ENCODE peak calls at places on chromosomes 5 and 9, in four cellular contexts. Q is colonic mucosa, W is mesenchymal stem cell, Z is mesendoderm. H is an unnamed sample.

GRCh38 chr9:79581388-79581787 is 9.6 kb downstream of the TLE4 start:
- DNase-seq in Q (peak; percentile 42), W (peak; percentile 68), Z (no peak), H (no peak)

GRCh38 chr5:59536875-59537274 is 356.7 kb downstream of the PDE4D start:
- DNase-seq in Q (no peak), W (no peak), Z (no peak), H (no peak)

GRCh38 chr9:95316794-95317118 is 753 bp downstream of the FANCC start:
- DNase-seq in Q (peak; percentile 88), W (peak; percentile 81), Z (peak; percentile 95), H (peak; percentile 76)

GRCh38 chr9:131701789-131702337 is 38.0 kb downstream of the RAPGEF1 start:
- DNase-seq in Q (no peak), W (peak; percentile 79), Z (peak; percentile 75), H (no peak)

GRCh38 chr5:168291961-168292782 is 727 bp downstream of the WWC1 start:
- DNase-seq in Q (peak; percentile 36), W (peak; percentile 25), Z (peak; percentile 73), H (no peak)

GRCh38 chr5:175521313-175521833 is 43.0 kb downstream of the SFXN1 start:
- DNase-seq in Q (no peak), W (no peak), Z (no peak), H (no peak)

GRCh38 chr9:136634904-136635303 is 27.8 kb upstream of the EGFL7 start:
- DNase-seq in Q (no peak), W (no peak), Z (no peak), H (peak; percentile 65)

GRCh38 chr5:87229780-87230179 is 37.9 kb upstream of the RASA1 start:
- DNase-seq in Q (no peak), W (no peak), Z (no peak), H (peak; percentile 63)

GRCh38 chr5:87844449-87844848 is 424.2 kb downstream of the TMEM161B start:
- DNase-seq in Q (no peak), W (no peak), Z (peak; percentile 4), H (peak; percentile 31)

GRCh38 chr9:14096182-14096922 is 217.6 kb downstream of the NFIB start:
- DNase-seq in Q (no peak), W (peak; percentile 96), Z (peak; percentile 96), H (no peak)

GRCh38 chr9:122261469-122261881 is 3.2 kb downstream of the RBM18 start:
- DNase-seq in Q (peak; percentile 87), W (peak; percentile 76), Z (no peak), H (peak; percentile 77)

GRCh38 chr5:108810717-108811116 is 63.0 kb downstream of the FER start:
- DNase-seq in Q (no peak), W (no peak), Z (no peak), H (no peak)

GRCh38 chr5:170296935-170297588 is 515 bp downstream of the LCP2 start:
- DNase-seq in Q (no peak), W (no peak), Z (no peak), H (no peak)

GRCh38 chr5:113378960-113379541 is 55.7 kb downstream of the TSSK1B start:
- DNase-seq in Q (peak; percentile 59), W (peak; percentile 72), Z (peak; percentile 79), H (peak; percentile 77)

GRCh38 chr5:150556859-150557506 is 49.1 kb downstream of the NDST1 start:
- DNase-seq in Q (no peak), W (no peak), Z (no peak), H (no peak)
- H3K9ac ChIP-seq in Q (no peak overlapping the region), W (peak overlapping the region; percentile 26), Z (no peak overlapping the region), H (no peak overlapping the region)

DNA sequence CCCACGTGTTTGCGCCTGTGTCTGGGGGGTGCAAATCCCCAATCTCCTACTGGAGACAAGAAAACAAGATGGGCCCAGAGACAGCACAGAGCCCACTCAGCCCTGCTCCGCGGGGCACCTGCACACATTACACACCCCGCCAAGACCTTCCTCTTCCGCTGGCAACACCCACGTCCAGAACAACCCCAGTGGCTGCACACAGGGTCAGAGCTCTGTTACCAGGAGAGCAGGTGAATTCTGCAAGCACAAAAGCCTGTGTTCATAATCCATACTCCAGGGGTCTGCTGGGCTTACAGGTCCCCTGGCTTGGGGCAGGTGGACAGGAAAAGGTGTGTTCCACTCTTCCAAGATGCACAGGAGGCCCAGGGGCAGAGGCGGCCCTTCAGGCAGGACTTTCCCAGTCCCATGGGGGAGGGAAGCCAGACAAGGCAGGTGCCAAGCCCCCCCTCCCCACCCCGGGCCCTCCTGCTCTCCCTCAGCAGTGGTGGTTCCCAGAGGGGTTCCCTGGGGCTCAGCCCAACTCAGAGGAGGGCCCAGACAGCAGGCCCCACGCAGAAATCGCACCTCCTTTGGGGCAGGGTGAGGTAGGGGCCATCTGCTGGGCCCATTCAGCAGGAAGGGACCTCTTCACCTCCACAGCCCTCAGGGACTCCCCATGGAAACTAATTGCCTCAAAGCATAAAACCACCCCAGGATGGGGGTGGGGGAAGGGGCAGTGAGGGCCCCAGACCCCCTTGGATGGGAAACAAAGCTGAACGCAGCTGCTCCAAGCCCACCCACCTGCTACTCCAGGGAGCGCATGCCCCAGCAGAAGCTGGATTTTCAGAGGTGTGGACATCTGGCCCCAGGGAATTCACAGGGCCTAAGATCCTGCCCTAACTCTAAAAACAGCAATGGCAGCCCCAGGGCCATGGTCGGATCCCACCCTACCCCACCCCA is 105.3 kb downstream of the VAV2 start:
- DNase-seq in Q (no peak), W (no peak), Z (no peak), H (no peak)
- H3K9ac ChIP-seq in Q (no peak overlapping the region), W (no peak overlapping the region), Z (no peak overlapping the region), H (no peak overlapping the region)

GRCh38 chr5:137563301-137563645 is 64.1 kb upstream of the SPOCK1 start:
- DNase-seq in Q (no peak), W (no peak), Z (no peak), H (no peak)
- H3K9ac ChIP-seq in Q (no peak overlapping the region), W (no peak overlapping the region), Z (no peak overlapping the region), H (no peak overlapping the region)

DNA sequence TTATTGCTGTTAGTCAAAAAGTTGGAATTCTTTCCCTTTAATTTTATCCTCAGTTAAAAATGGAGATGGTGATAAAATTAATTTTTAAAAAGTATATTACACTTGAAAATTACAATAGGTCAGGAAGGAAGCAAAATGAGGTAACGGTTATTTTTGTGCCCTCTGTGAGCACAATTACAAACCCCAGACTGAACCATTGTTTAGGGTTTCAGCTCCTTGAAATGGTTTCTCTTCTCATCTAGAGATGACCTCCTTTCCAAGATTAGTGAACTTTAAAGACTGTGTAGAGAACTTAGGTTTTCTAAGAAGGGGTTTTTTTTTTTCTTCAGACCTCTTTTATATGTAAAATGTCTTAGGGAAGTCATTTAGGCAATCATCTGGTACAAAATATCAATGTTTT is 126.2 kb upstream of the CHD1 start:
- DNase-seq in Q (no peak), W (no peak), Z (no peak), H (no peak)
- H3K9ac ChIP-seq in Q (no peak overlapping the region), W (no peak overlapping the region), Z (no peak overlapping the region), H (no peak overlapping the region)

GRCh38 chr5:141840826-141841360 is 37.3 kb downstream of the PCDH1 start:
- DNase-seq in Q (no peak), W (no peak), Z (no peak), H (no peak)

GRCh38 chr5:141839015-141839513 is 39.1 kb downstream of the PCDH1 start:
- DNase-seq in Q (no peak), W (no peak), Z (peak; percentile 87), H (no peak)

GRCh38 chr5:141835928-141836667 is 42.1 kb downstream of the PCDH1 start:
- DNase-seq in Q (no peak), W (peak; percentile 56), Z (peak; percentile 78), H (no peak)

GRCh38 chr5:141840295-141840812 is 37.9 kb downstream of the PCDH1 start:
- DNase-seq in Q (peak; percentile 75), W (no peak), Z (no peak), H (no peak)

DNA sequence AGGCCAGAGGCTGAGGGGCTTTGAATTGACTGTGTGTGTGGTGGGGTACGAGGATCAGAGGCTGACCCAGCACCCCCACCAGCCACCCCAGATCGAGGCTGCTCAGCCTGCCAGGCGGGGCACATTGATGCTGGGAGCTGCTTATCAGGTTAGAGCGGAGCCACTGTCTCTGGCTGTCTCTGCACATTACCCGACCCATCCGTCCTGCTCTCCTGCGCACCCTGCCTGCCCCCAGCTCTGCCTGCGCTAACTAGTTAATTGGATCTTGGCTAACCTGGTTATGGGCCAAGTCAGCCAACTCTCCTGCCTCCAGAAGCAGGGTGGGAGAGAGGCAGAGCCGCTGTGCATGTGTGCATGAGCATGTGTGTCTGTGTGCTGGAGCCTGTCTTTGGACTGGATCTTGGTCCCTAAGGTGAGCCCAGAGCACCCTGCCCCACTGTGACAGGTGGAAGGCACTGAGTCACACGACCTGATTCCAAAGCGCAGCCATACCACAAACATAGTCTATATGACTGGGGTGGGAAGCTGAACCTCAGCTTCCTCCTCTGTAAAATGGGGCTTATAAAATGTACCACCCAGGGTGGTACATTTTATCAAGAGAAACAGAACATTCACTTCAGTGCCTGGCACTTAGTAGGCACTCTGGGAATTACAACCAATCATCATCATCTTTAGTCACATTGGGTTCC is 39.7 kb downstream of the PCDH1 start:
- DNase-seq in Q (no peak), W (no peak), Z (no peak), H (no peak)
- H3K9ac ChIP-seq in Q (no peak overlapping the region), W (no peak overlapping the region), Z (no peak overlapping the region), H (no peak overlapping the region)

DNA sequence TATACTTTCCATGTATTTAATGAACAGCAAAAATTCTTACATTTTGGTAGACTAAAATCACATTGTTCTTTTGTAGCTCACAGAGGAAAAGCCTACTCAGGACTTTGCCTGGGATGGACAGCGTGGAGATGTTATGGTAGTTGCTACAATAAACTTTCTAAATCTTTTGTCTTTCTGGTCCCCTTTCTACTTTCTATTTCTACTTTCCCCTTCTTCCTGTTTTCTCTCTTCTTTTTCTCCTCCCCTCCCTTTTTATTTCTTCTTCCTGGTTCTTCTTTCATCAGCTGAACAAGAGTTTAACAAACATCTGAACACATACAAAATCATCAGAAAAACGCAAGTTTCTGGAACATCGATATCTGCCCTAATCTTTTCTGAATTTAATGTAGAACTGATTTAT is 15.6 kb upstream of the GDNF start:
- DNase-seq in Q (no peak), W (no peak), Z (no peak), H (no peak)
- H3K9ac ChIP-seq in Q (no peak overlapping the region), W (no peak overlapping the region), Z (no peak overlapping the region), H (no peak overlapping the region)